ENCODE peak calls at places on chromosomes 4 and X, in four cellular contexts. Z is SK-N-SH, J is H1, R is endothelial cell of umbilical vein. H is an unnamed sample.
A peak's percentile ranks its signal among the peaks of the same experiment; 100 is the strongest.

GRCh38 chr4:151613290-151613689 is 147.5 kb downstream of the GATB start:
- DNase-seq in Z (no peak), J (no peak), R (no peak), H (no peak)

GRCh38 chr4:98728433-98728832 is 70.0 kb upstream of the TSPAN5 start:
- DNase-seq in Z (peak; percentile 37), J (no peak), R (peak; percentile 96), H (peak; percentile 86)

GRCh38 chr4:74886490-74886889 is 46.4 kb upstream of the PARM1 start:
- DNase-seq in Z (no peak), J (no peak), R (peak; percentile 76), H (no peak)

GRCh38 chr4:87071401-87071800 is 136.6 kb downstream of the AFF1 start:
- DNase-seq in Z (no peak), J (no peak), R (no peak), H (no peak)

GRCh38 chr4:138308421-138308820 is 66.3 kb upstream of the SLC7A11 start:
- DNase-seq in Z (no peak), J (no peak), R (peak; percentile 3), H (no peak)

GRCh38 chrX:45623266-45623665 is 422.6 kb upstream of the DIPK2B start:
- DNase-seq in Z (no peak), J (no peak), R (peak; percentile 74), H (no peak)

GRCh38 chrX:42686706-42687105 is 91.3 kb downstream of the PPP1R2C start:
- DNase-seq in Z (no peak), J (no peak), R (no peak), H (no peak)

GRCh38 chr4:74823194-74823593 is 28.9 kb upstream of the BTC start:
- DNase-seq in Z (no peak), J (no peak), R (no peak), H (no peak)

GRCh38 chrX:45849261-45849660 is 648.6 kb upstream of the DIPK2B start:
- DNase-seq in Z (peak; percentile 26), J (no peak), R (peak; percentile 57), H (peak; percentile 39)

DNA sequence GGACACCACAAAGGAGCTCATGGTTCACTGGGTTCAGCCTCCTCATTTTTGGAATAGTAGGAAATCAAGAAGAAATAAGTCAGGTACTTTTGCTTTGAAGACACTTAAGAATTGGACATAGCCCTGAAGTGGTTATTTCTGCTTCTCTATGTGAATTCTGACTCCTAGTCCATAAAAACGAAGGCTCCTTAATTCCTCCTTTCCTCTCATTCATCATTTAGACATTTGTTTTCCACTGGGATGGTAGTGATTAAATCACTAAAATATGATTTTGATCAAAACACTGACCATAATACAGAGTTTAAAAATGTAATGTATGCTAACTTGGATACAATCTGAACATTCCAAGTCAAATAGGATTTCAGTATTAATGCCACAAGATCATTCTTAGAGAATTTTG is 34.7 kb upstream of the CYP2U1 start:
- DNase-seq in Z (no peak), J (no peak), R (no peak), H (no peak)
- H3K9ac ChIP-seq in Z (no peak overlapping the region), J (no peak overlapping the region), R (peak overlapping the region; percentile 88), H (no peak overlapping the region)

GRCh38 chrX:119234931-119235555 is 1.0 kb upstream of the PGRMC1 start:
- DNase-seq in Z (no peak), J (no peak), R (no peak), H (no peak)

GRCh38 chrX:119238557-119238956 is 2.5 kb downstream of the PGRMC1 start:
- DNase-seq in Z (no peak), J (no peak), R (no peak), H (no peak)

GRCh38 chrX:119237526-119238035 is 1.5 kb downstream of the PGRMC1 start:
- DNase-seq in Z (no peak), J (no peak), R (no peak), H (no peak)

GRCh38 chrX:119236599-119237525 is 777 bp downstream of the PGRMC1 start:
- DNase-seq in Z (peak; percentile 59), J (no peak), R (peak; percentile 44), H (no peak)

DNA sequence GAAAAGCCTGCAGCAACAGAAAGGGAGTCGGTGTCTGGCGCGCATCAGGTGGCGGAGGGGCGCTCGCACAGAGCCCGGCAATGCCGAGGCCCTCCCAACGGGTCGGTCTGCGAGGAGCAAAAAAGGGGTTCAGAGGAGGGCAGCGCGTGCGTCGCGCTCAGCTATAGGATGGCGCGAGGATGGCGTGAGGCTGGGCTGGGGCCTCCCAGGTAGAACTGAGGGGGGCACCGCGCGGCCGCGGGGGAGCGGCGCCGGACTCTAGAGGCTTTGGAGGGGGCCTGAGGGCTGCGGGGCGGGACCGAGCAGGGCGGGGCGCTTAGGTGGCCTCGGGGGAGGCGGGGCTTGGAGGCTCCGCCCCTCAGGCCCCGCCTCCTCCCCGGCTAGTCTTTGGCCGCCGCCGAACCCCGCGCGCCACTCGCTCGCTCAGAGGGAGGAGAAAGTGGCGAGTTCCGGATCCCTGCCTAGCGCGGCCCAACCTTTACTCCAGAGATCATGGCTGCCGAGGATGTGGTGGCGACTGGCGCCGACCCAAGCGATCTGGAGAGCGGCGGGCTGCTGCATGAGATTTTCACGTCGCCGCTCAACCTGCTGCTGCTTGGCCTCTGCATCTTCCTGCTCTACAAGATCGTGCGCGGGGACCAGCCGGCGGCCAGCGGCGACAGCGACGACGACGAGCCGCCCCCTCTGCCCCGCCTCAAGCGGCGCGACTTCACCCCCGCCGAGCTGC is at the start of gene PGRMC1:
- DNase-seq in Z (peak; percentile 92), J (peak; percentile 63), R (peak; percentile 80), H (no peak)
- TF ChIP-seq POLR2AphosphoS5 in Z (peak; percentile 91), J (peak; percentile 92), R (peak; percentile 65), H (peak; percentile 95)

GRCh38 chrX:71103110-71103983 is 3.2 kb downstream of the CXorf65 start:
- DNase-seq in Z (peak; percentile 64), J (peak; percentile 43), R (no peak), H (no peak)
- H3K9ac ChIP-seq in Z (no peak overlapping the region), J (no peak overlapping the region), R (no peak overlapping the region), H (peak overlapping the region; percentile 71)

GRCh38 chrX:154123241-154124219 is 20.5 kb upstream of the OPN1LW start:
- DNase-seq in Z (peak; percentile 67), J (no peak), R (peak; percentile 52), H (no peak)
- TF ChIP-seq POLR2AphosphoS5 in Z (no peak), J (no peak), R (no peak), H (no peak)

GRCh38 chr4:158043971-158044618 is 128.7 kb downstream of the GASK1B start:
- DNase-seq in Z (no peak), J (no peak), R (no peak), H (no peak)
- H3K9ac ChIP-seq in Z (no peak overlapping the region), J (no peak overlapping the region), R (no peak overlapping the region), H (no peak overlapping the region)

DNA sequence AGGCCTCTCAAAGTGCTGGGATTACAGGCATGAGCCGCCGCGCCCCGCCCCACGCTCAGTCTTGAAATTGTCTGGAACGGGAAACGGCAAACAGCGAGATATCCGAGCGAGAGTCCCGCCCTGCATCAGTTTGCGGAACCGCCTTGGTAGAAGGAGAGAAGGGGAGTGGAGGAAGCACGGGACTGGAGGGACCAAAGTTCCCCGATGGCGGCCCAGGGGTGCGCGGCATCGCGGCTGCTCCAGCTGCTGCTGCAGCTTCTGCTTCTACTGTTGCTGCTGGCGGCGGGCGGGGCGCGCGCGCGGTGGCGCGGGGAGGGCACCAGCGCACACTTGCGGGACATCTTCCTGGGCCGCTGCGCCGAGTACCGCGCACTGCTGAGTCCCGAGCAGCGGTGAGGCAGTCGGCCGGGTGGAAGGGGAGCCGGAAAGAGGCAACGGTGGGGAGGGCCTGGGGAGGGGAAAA is at the start of gene BST1:
- DNase-seq in Z (peak; percentile 81), J (no peak), R (peak; percentile 52), H (no peak)
- TF ChIP-seq POLR2AphosphoS5 in Z (no peak), J (no peak), R (no peak), H (no peak)

GRCh38 chr4:128384091-128384520 is 96.5 kb upstream of the PGRMC2 start:
- DNase-seq in Z (no peak), J (no peak), R (no peak), H (no peak)

GRCh38 chr4:128386761-128387599 is 99.4 kb upstream of the PGRMC2 start:
- DNase-seq in Z (peak; percentile 67), J (no peak), R (peak; percentile 94), H (no peak)

GRCh38 chr4:128384765-128385164 is 97.2 kb upstream of the PGRMC2 start:
- DNase-seq in Z (no peak), J (no peak), R (no peak), H (no peak)

GRCh38 chr4:128385199-128385598 is 97.6 kb upstream of the PGRMC2 start:
- DNase-seq in Z (no peak), J (no peak), R (no peak), H (no peak)

GRCh38 chr4:128385683-128386304 is 98.2 kb upstream of the PGRMC2 start:
- DNase-seq in Z (no peak), J (no peak), R (peak; percentile 37), H (no peak)
- H3K9ac ChIP-seq in Z (peak overlapping the region; percentile 36), J (no peak overlapping the region), R (no peak overlapping the region), H (no peak overlapping the region)

GRCh38 chrX:154348114-154348531 is 26.3 kb downstream of the FLNA start:
- DNase-seq in Z (no peak), J (no peak), R (no peak), H (no peak)
- TF ChIP-seq POLR2AphosphoS5 in Z (no peak), J (peak; percentile 74), R (no peak), H (peak; percentile 25)

H was measured in SK-N-MC.